ENCODE peak calls at places on chromosomes 5 and 9, in ten cellular contexts. One of them, this sample, is unnamed.

GRCh38 chr5:56816546-56817081 is 1.3 kb downstream of the MAP3K1 start:
- DNase-seq in stimulated activated CD4-positive, alpha-beta T cell treated with anti-CD3 and anti-CD28 coated beads, Interleukin-4, amount 100 ng/mL, for 48 hours: peak
- DNase-seq in NCI-H446: no peak
- DNase-seq in CD4-positive, CD25-positive, alpha-beta regulatory T cell: peak
- DNase-seq in osteocyte: no peak
- DNase-seq in astrocyte of the spinal cord: peak
- DNase-seq in Panc1: no peak
- DNase-seq in NCI-H1694 treated with DMSO at 0.1 percent for 48 hours: peak
- DNase-seq in ureter: no peak
- DNase-seq in lower leg skin: peak
- DNase-seq in this sample: peak

GRCh38 chr9:25742241-25742640 is 64.0 kb upstream of the TUSC1 start:
- DNase-seq in stimulated activated CD4-positive, alpha-beta T cell treated with anti-CD3 and anti-CD28 coated beads, Interleukin-4, amount 100 ng/mL, for 48 hours: no peak
- DNase-seq in NCI-H446: no peak
- DNase-seq in CD4-positive, CD25-positive, alpha-beta regulatory T cell: no peak
- DNase-seq in osteocyte: no peak
- DNase-seq in astrocyte of the spinal cord: no peak
- DNase-seq in Panc1: no peak
- DNase-seq in NCI-H1694 treated with DMSO at 0.1 percent for 48 hours: no peak
- DNase-seq in ureter: no peak
- DNase-seq in lower leg skin: no peak
- DNase-seq in this sample: no peak

GRCh38 chr5:127608077-127608660 is 40.7 kb upstream of the CTXN3 start:
- DNase-seq in stimulated activated CD4-positive, alpha-beta T cell treated with anti-CD3 and anti-CD28 coated beads, Interleukin-4, amount 100 ng/mL, for 48 hours: no peak
- DNase-seq in NCI-H446: no peak
- DNase-seq in CD4-positive, CD25-positive, alpha-beta regulatory T cell: no peak
- DNase-seq in osteocyte: no peak
- DNase-seq in astrocyte of the spinal cord: peak
- DNase-seq in Panc1: no peak
- DNase-seq in NCI-H1694 treated with DMSO at 0.1 percent for 48 hours: no peak
- DNase-seq in ureter: no peak
- DNase-seq in lower leg skin: no peak
- DNase-seq in this sample: no peak

GRCh38 chr5:14720236-14720923 is 55.9 kb downstream of the OTULIN start:
- DNase-seq in stimulated activated CD4-positive, alpha-beta T cell treated with anti-CD3 and anti-CD28 coated beads, Interleukin-4, amount 100 ng/mL, for 48 hours: no peak
- DNase-seq in NCI-H446: no peak
- DNase-seq in CD4-positive, CD25-positive, alpha-beta regulatory T cell: peak
- DNase-seq in osteocyte: no peak
- DNase-seq in astrocyte of the spinal cord: peak
- DNase-seq in Panc1: peak
- DNase-seq in NCI-H1694 treated with DMSO at 0.1 percent for 48 hours: no peak
- DNase-seq in ureter: no peak
- DNase-seq in lower leg skin: no peak
- DNase-seq in this sample: no peak

GRCh38 chr9:79670269-79670961 is 98.7 kb downstream of the TLE4 start:
- DNase-seq in stimulated activated CD4-positive, alpha-beta T cell treated with anti-CD3 and anti-CD28 coated beads, Interleukin-4, amount 100 ng/mL, for 48 hours: no peak
- DNase-seq in NCI-H446: no peak
- DNase-seq in CD4-positive, CD25-positive, alpha-beta regulatory T cell: no peak
- DNase-seq in osteocyte: no peak
- DNase-seq in astrocyte of the spinal cord: no peak
- DNase-seq in Panc1: peak
- DNase-seq in NCI-H1694 treated with DMSO at 0.1 percent for 48 hours: no peak
- DNase-seq in ureter: no peak
- DNase-seq in lower leg skin: no peak
- DNase-seq in this sample: no peak

GRCh38 chr5:138933522-138934290 is 58.6 kb upstream of the LRRTM2 start:
- DNase-seq in stimulated activated CD4-positive, alpha-beta T cell treated with anti-CD3 and anti-CD28 coated beads, Interleukin-4, amount 100 ng/mL, for 48 hours: no peak
- DNase-seq in NCI-H446: no peak
- DNase-seq in CD4-positive, CD25-positive, alpha-beta regulatory T cell: no peak
- DNase-seq in osteocyte: peak
- DNase-seq in astrocyte of the spinal cord: no peak
- DNase-seq in Panc1: no peak
- DNase-seq in NCI-H1694 treated with DMSO at 0.1 percent for 48 hours: no peak
- DNase-seq in ureter: no peak
- DNase-seq in lower leg skin: peak
- DNase-seq in this sample: no peak

GRCh38 chr5:14809369-14810144 is 62.0 kb downstream of the ANKH start:
- DNase-seq in stimulated activated CD4-positive, alpha-beta T cell treated with anti-CD3 and anti-CD28 coated beads, Interleukin-4, amount 100 ng/mL, for 48 hours: peak
- DNase-seq in NCI-H446: no peak
- DNase-seq in CD4-positive, CD25-positive, alpha-beta regulatory T cell: peak
- DNase-seq in osteocyte: no peak
- DNase-seq in astrocyte of the spinal cord: peak
- DNase-seq in Panc1: peak
- DNase-seq in NCI-H1694 treated with DMSO at 0.1 percent for 48 hours: no peak
- DNase-seq in ureter: peak
- DNase-seq in lower leg skin: peak
- DNase-seq in this sample: no peak

GRCh38 chr5:180142824-180143610 is 66.0 kb downstream of the RASGEF1C start:
- DNase-seq in stimulated activated CD4-positive, alpha-beta T cell treated with anti-CD3 and anti-CD28 coated beads, Interleukin-4, amount 100 ng/mL, for 48 hours: no peak
- DNase-seq in NCI-H446: no peak
- DNase-seq in CD4-positive, CD25-positive, alpha-beta regulatory T cell: no peak
- DNase-seq in osteocyte: peak
- DNase-seq in astrocyte of the spinal cord: no peak
- DNase-seq in Panc1: no peak
- DNase-seq in NCI-H1694 treated with DMSO at 0.1 percent for 48 hours: no peak
- DNase-seq in ureter: no peak
- DNase-seq in lower leg skin: peak
- DNase-seq in this sample: no peak

GRCh38 chr5:8908055-8908683 is 637.7 kb downstream of the SEMA5A start:
- DNase-seq in stimulated activated CD4-positive, alpha-beta T cell treated with anti-CD3 and anti-CD28 coated beads, Interleukin-4, amount 100 ng/mL, for 48 hours: peak
- DNase-seq in NCI-H446: peak
- DNase-seq in CD4-positive, CD25-positive, alpha-beta regulatory T cell: peak
- DNase-seq in osteocyte: no peak
- DNase-seq in astrocyte of the spinal cord: peak
- DNase-seq in Panc1: peak
- DNase-seq in NCI-H1694 treated with DMSO at 0.1 percent for 48 hours: peak
- DNase-seq in ureter: no peak
- DNase-seq in lower leg skin: no peak
- DNase-seq in this sample: no peak

GRCh38 chr9:114546851-114547250 is 40.7 kb upstream of the ATP6V1G1 start:
- DNase-seq in stimulated activated CD4-positive, alpha-beta T cell treated with anti-CD3 and anti-CD28 coated beads, Interleukin-4, amount 100 ng/mL, for 48 hours: no peak
- DNase-seq in NCI-H446: no peak
- DNase-seq in CD4-positive, CD25-positive, alpha-beta regulatory T cell: no peak
- DNase-seq in osteocyte: no peak
- DNase-seq in astrocyte of the spinal cord: no peak
- DNase-seq in Panc1: no peak
- DNase-seq in NCI-H1694 treated with DMSO at 0.1 percent for 48 hours: no peak
- DNase-seq in ureter: no peak
- DNase-seq in lower leg skin: no peak
- DNase-seq in this sample: no peak

GRCh38 chr9:36575411-36575882 is 2.8 kb downstream of the MELK start:
- DNase-seq in stimulated activated CD4-positive, alpha-beta T cell treated with anti-CD3 and anti-CD28 coated beads, Interleukin-4, amount 100 ng/mL, for 48 hours: no peak
- DNase-seq in NCI-H446: no peak
- DNase-seq in CD4-positive, CD25-positive, alpha-beta regulatory T cell: no peak
- DNase-seq in osteocyte: no peak
- DNase-seq in astrocyte of the spinal cord: peak
- DNase-seq in Panc1: no peak
- DNase-seq in NCI-H1694 treated with DMSO at 0.1 percent for 48 hours: no peak
- DNase-seq in ureter: no peak
- DNase-seq in lower leg skin: no peak
- DNase-seq in this sample: no peak

GRCh38 chr5:141681695-141682641 is at the start of gene ARAP3:
- DNase-seq in stimulated activated CD4-positive, alpha-beta T cell treated with anti-CD3 and anti-CD28 coated beads, Interleukin-4, amount 100 ng/mL, for 48 hours: no peak
- DNase-seq in NCI-H446: no peak
- DNase-seq in CD4-positive, CD25-positive, alpha-beta regulatory T cell: peak
- DNase-seq in osteocyte: no peak
- DNase-seq in astrocyte of the spinal cord: peak
- DNase-seq in Panc1: peak
- DNase-seq in NCI-H1694 treated with DMSO at 0.1 percent for 48 hours: no peak
- DNase-seq in ureter: peak
- DNase-seq in lower leg skin: peak
- DNase-seq in this sample: peak

GRCh38 chr5:53970510-53970909 is 339.9 kb downstream of the ARL15 start:
- DNase-seq in stimulated activated CD4-positive, alpha-beta T cell treated with anti-CD3 and anti-CD28 coated beads, Interleukin-4, amount 100 ng/mL, for 48 hours: no peak
- DNase-seq in NCI-H446: no peak
- DNase-seq in CD4-positive, CD25-positive, alpha-beta regulatory T cell: no peak
- DNase-seq in osteocyte: no peak
- DNase-seq in astrocyte of the spinal cord: no peak
- DNase-seq in Panc1: no peak
- DNase-seq in NCI-H1694 treated with DMSO at 0.1 percent for 48 hours: no peak
- DNase-seq in ureter: no peak
- DNase-seq in lower leg skin: no peak
- DNase-seq in this sample: no peak

GRCh38 chr9:25573281-25573680 is 105.0 kb downstream of the TUSC1 start:
- DNase-seq in stimulated activated CD4-positive, alpha-beta T cell treated with anti-CD3 and anti-CD28 coated beads, Interleukin-4, amount 100 ng/mL, for 48 hours: no peak
- DNase-seq in NCI-H446: no peak
- DNase-seq in CD4-positive, CD25-positive, alpha-beta regulatory T cell: no peak
- DNase-seq in osteocyte: no peak
- DNase-seq in astrocyte of the spinal cord: no peak
- DNase-seq in Panc1: no peak
- DNase-seq in NCI-H1694 treated with DMSO at 0.1 percent for 48 hours: no peak
- DNase-seq in ureter: no peak
- DNase-seq in lower leg skin: no peak
- DNase-seq in this sample: no peak

GRCh38 chr5:43191740-43192557 is at the start of gene NIM1K:
- DNase-seq in stimulated activated CD4-positive, alpha-beta T cell treated with anti-CD3 and anti-CD28 coated beads, Interleukin-4, amount 100 ng/mL, for 48 hours: peak
- DNase-seq in NCI-H446: no peak
- DNase-seq in CD4-positive, CD25-positive, alpha-beta regulatory T cell: peak
- DNase-seq in osteocyte: no peak
- DNase-seq in astrocyte of the spinal cord: peak
- DNase-seq in Panc1: no peak
- DNase-seq in NCI-H1694 treated with DMSO at 0.1 percent for 48 hours: peak
- DNase-seq in ureter: peak
- DNase-seq in lower leg skin: peak
- DNase-seq in this sample: peak

GRCh38 chr9:72442212-72442607 is 77.2 kb upstream of the ZFAND5 start:
- DNase-seq in stimulated activated CD4-positive, alpha-beta T cell treated with anti-CD3 and anti-CD28 coated beads, Interleukin-4, amount 100 ng/mL, for 48 hours: no peak
- DNase-seq in NCI-H446: no peak
- DNase-seq in CD4-positive, CD25-positive, alpha-beta regulatory T cell: peak
- DNase-seq in osteocyte: no peak
- DNase-seq in astrocyte of the spinal cord: peak
- DNase-seq in Panc1: no peak
- DNase-seq in NCI-H1694 treated with DMSO at 0.1 percent for 48 hours: no peak
- DNase-seq in ureter: no peak
- DNase-seq in lower leg skin: no peak
- DNase-seq in this sample: no peak

GRCh38 chr9:116905131-116905724 is 218.1 kb downstream of the TRIM32 start:
- DNase-seq in stimulated activated CD4-positive, alpha-beta T cell treated with anti-CD3 and anti-CD28 coated beads, Interleukin-4, amount 100 ng/mL, for 48 hours: no peak
- DNase-seq in NCI-H446: no peak
- DNase-seq in CD4-positive, CD25-positive, alpha-beta regulatory T cell: no peak
- DNase-seq in osteocyte: no peak
- DNase-seq in astrocyte of the spinal cord: no peak
- DNase-seq in Panc1: no peak
- DNase-seq in NCI-H1694 treated with DMSO at 0.1 percent for 48 hours: no peak
- DNase-seq in ureter: no peak
- DNase-seq in lower leg skin: no peak
- DNase-seq in this sample: no peak

GRCh38 chr9:96317335-96317980 is 15.5 kb upstream of the HSD17B3 start:
- DNase-seq in stimulated activated CD4-positive, alpha-beta T cell treated with anti-CD3 and anti-CD28 coated beads, Interleukin-4, amount 100 ng/mL, for 48 hours: peak
- DNase-seq in NCI-H446: peak
- DNase-seq in CD4-positive, CD25-positive, alpha-beta regulatory T cell: peak
- DNase-seq in osteocyte: no peak
- DNase-seq in astrocyte of the spinal cord: peak
- DNase-seq in Panc1: no peak
- DNase-seq in NCI-H1694 treated with DMSO at 0.1 percent for 48 hours: no peak
- DNase-seq in ureter: peak
- DNase-seq in lower leg skin: peak
- DNase-seq in this sample: no peak

GRCh38 chr9:128482186-128482585 is 22.3 kb upstream of the GLE1 start:
- DNase-seq in stimulated activated CD4-positive, alpha-beta T cell treated with anti-CD3 and anti-CD28 coated beads, Interleukin-4, amount 100 ng/mL, for 48 hours: no peak
- DNase-seq in NCI-H446: no peak
- DNase-seq in CD4-positive, CD25-positive, alpha-beta regulatory T cell: no peak
- DNase-seq in osteocyte: no peak
- DNase-seq in astrocyte of the spinal cord: no peak
- DNase-seq in Panc1: no peak
- DNase-seq in NCI-H1694 treated with DMSO at 0.1 percent for 48 hours: no peak
- DNase-seq in ureter: no peak
- DNase-seq in lower leg skin: no peak
- DNase-seq in this sample: no peak

GRCh38 chr9:9774471-9774870 is 838.3 kb downstream of the PTPRD start:
- DNase-seq in stimulated activated CD4-positive, alpha-beta T cell treated with anti-CD3 and anti-CD28 coated beads, Interleukin-4, amount 100 ng/mL, for 48 hours: no peak
- DNase-seq in NCI-H446: no peak
- DNase-seq in CD4-positive, CD25-positive, alpha-beta regulatory T cell: no peak
- DNase-seq in osteocyte: no peak
- DNase-seq in astrocyte of the spinal cord: no peak
- DNase-seq in Panc1: no peak
- DNase-seq in NCI-H1694 treated with DMSO at 0.1 percent for 48 hours: no peak
- DNase-seq in ureter: no peak
- DNase-seq in lower leg skin: no peak
- DNase-seq in this sample: no peak

GRCh38 chr9:101485873-101486692 is 47.6 kb upstream of the RNF20 start:
- DNase-seq in stimulated activated CD4-positive, alpha-beta T cell treated with anti-CD3 and anti-CD28 coated beads, Interleukin-4, amount 100 ng/mL, for 48 hours: no peak
- DNase-seq in NCI-H446: no peak
- DNase-seq in CD4-positive, CD25-positive, alpha-beta regulatory T cell: no peak
- DNase-seq in osteocyte: peak
- DNase-seq in astrocyte of the spinal cord: peak
- DNase-seq in Panc1: no peak
- DNase-seq in NCI-H1694 treated with DMSO at 0.1 percent for 48 hours: peak
- DNase-seq in ureter: peak
- DNase-seq in lower leg skin: peak
- DNase-seq in this sample: peak

GRCh38 chr9:128034821-128035764 is 32.0 kb downstream of the NAIF1 start:
- DNase-seq in stimulated activated CD4-positive, alpha-beta T cell treated with anti-CD3 and anti-CD28 coated beads, Interleukin-4, amount 100 ng/mL, for 48 hours: peak
- DNase-seq in NCI-H446: peak
- DNase-seq in CD4-positive, CD25-positive, alpha-beta regulatory T cell: peak
- DNase-seq in osteocyte: no peak
- DNase-seq in astrocyte of the spinal cord: peak
- DNase-seq in Panc1: peak
- DNase-seq in NCI-H1694 treated with DMSO at 0.1 percent for 48 hours: peak
- DNase-seq in ureter: peak
- DNase-seq in lower leg skin: peak
- DNase-seq in this sample: peak

GRCh38 chr5:71693828-71694427 is 25.1 kb upstream of the CARTPT start:
- DNase-seq in stimulated activated CD4-positive, alpha-beta T cell treated with anti-CD3 and anti-CD28 coated beads, Interleukin-4, amount 100 ng/mL, for 48 hours: no peak
- DNase-seq in NCI-H446: no peak
- DNase-seq in CD4-positive, CD25-positive, alpha-beta regulatory T cell: no peak
- DNase-seq in osteocyte: no peak
- DNase-seq in astrocyte of the spinal cord: peak
- DNase-seq in Panc1: no peak
- DNase-seq in NCI-H1694 treated with DMSO at 0.1 percent for 48 hours: no peak
- DNase-seq in ureter: no peak
- DNase-seq in lower leg skin: no peak
- DNase-seq in this sample: no peak

GRCh38 chr5:149959406-149960236 is 937 bp upstream of the SLC26A2 start:
- DNase-seq in stimulated activated CD4-positive, alpha-beta T cell treated with anti-CD3 and anti-CD28 coated beads, Interleukin-4, amount 100 ng/mL, for 48 hours: peak
- DNase-seq in NCI-H446: no peak
- DNase-seq in CD4-positive, CD25-positive, alpha-beta regulatory T cell: peak
- DNase-seq in osteocyte: no peak
- DNase-seq in astrocyte of the spinal cord: peak
- DNase-seq in Panc1: peak
- DNase-seq in NCI-H1694 treated with DMSO at 0.1 percent for 48 hours: no peak
- DNase-seq in ureter: no peak
- DNase-seq in lower leg skin: no peak
- DNase-seq in this sample: no peak

GRCh38 chr5:139382371-139382770 is 726 bp downstream of the SLC23A1 start:
- DNase-seq in stimulated activated CD4-positive, alpha-beta T cell treated with anti-CD3 and anti-CD28 coated beads, Interleukin-4, amount 100 ng/mL, for 48 hours: no peak
- DNase-seq in NCI-H446: no peak
- DNase-seq in CD4-positive, CD25-positive, alpha-beta regulatory T cell: no peak
- DNase-seq in osteocyte: no peak
- DNase-seq in astrocyte of the spinal cord: no peak
- DNase-seq in Panc1: no peak
- DNase-seq in NCI-H1694 treated with DMSO at 0.1 percent for 48 hours: no peak
- DNase-seq in ureter: no peak
- DNase-seq in lower leg skin: peak
- DNase-seq in this sample: no peak

GRCh38 chr9:38172601-38173000 is 103.6 kb upstream of the SHB start:
- DNase-seq in stimulated activated CD4-positive, alpha-beta T cell treated with anti-CD3 and anti-CD28 coated beads, Interleukin-4, amount 100 ng/mL, for 48 hours: no peak
- DNase-seq in NCI-H446: no peak
- DNase-seq in CD4-positive, CD25-positive, alpha-beta regulatory T cell: no peak
- DNase-seq in osteocyte: no peak
- DNase-seq in astrocyte of the spinal cord: no peak
- DNase-seq in Panc1: no peak
- DNase-seq in NCI-H1694 treated with DMSO at 0.1 percent for 48 hours: no peak
- DNase-seq in ureter: no peak
- DNase-seq in lower leg skin: no peak
- DNase-seq in this sample: no peak

GRCh38 chr9:94100152-94100879 is 16.1 kb downstream of the PTPDC1 start:
- DNase-seq in stimulated activated CD4-positive, alpha-beta T cell treated with anti-CD3 and anti-CD28 coated beads, Interleukin-4, amount 100 ng/mL, for 48 hours: no peak
- DNase-seq in NCI-H446: no peak
- DNase-seq in CD4-positive, CD25-positive, alpha-beta regulatory T cell: no peak
- DNase-seq in osteocyte: no peak
- DNase-seq in astrocyte of the spinal cord: no peak
- DNase-seq in Panc1: no peak
- DNase-seq in NCI-H1694 treated with DMSO at 0.1 percent for 48 hours: no peak
- DNase-seq in ureter: no peak
- DNase-seq in lower leg skin: no peak
- DNase-seq in this sample: no peak

GRCh38 chr5:72921103-72921502 is 34.7 kb upstream of the FCHO2 start:
- DNase-seq in stimulated activated CD4-positive, alpha-beta T cell treated with anti-CD3 and anti-CD28 coated beads, Interleukin-4, amount 100 ng/mL, for 48 hours: no peak
- DNase-seq in NCI-H446: no peak
- DNase-seq in CD4-positive, CD25-positive, alpha-beta regulatory T cell: no peak
- DNase-seq in osteocyte: no peak
- DNase-seq in astrocyte of the spinal cord: no peak
- DNase-seq in Panc1: no peak
- DNase-seq in NCI-H1694 treated with DMSO at 0.1 percent for 48 hours: no peak
- DNase-seq in ureter: no peak
- DNase-seq in lower leg skin: no peak
- DNase-seq in this sample: no peak